ENCODE peak calls at places on chromosomes 3 and 15, in eight cellular contexts. One of them, this sample, is unnamed.
A peak's percentile ranks its signal among the peaks of the same experiment; 100 is the strongest.

GRCh38 chr3:187719628-187720336 is 17.4 kb upstream of the RTP2 start:
- DNase-seq in AG20443: no peak
- DNase-seq in thoracic aorta: no peak
- DNase-seq in NCI-H1092: peak; percentile 76
- DNase-seq in DMS153: no peak
- DNase-seq in smooth muscle cell of the brain vasculature: no peak
- DNase-seq in pancreas: no peak
- DNase-seq in stimulated activated CD8-positive, alpha-beta memory T cell treated with anti-CD3 and anti-CD28 coated beads, Interleukin-15, amount 100 ng/mL, for 4 hours: no peak
- DNase-seq in this sample: no peak

GRCh38 chr3:17672506-17672905 is 69.9 kb downstream of the TBC1D5 start:
- DNase-seq in pancreas: no peak
- DNase-seq in stimulated activated CD8-positive, alpha-beta memory T cell treated with anti-CD3 and anti-CD28 coated beads, Interleukin-15, amount 100 ng/mL, for 4 hours: no peak
- DNase-seq in smooth muscle cell of the brain vasculature: peak; percentile 4
- DNase-seq in AG20443: peak; percentile 37
- DNase-seq in thoracic aorta: no peak
- DNase-seq in DMS153: no peak
- DNase-seq in NCI-H1092: no peak
- DNase-seq in this sample: no peak

GRCh38 chr3:50372349-50372748 is 13.0 kb upstream of the TMEM115 start:
- DNase-seq in AG20443: no peak
- DNase-seq in DMS153: no peak
- DNase-seq in stimulated activated CD8-positive, alpha-beta memory T cell treated with anti-CD3 and anti-CD28 coated beads, Interleukin-15, amount 100 ng/mL, for 4 hours: no peak
- DNase-seq in thoracic aorta: no peak
- DNase-seq in NCI-H1092: no peak
- DNase-seq in pancreas: no peak
- DNase-seq in smooth muscle cell of the brain vasculature: no peak
- DNase-seq in this sample: no peak

GRCh38 chr3:88302003-88302393 is 152.2 kb downstream of the C3orf38 start:
- DNase-seq in thoracic aorta: no peak
- DNase-seq in stimulated activated CD8-positive, alpha-beta memory T cell treated with anti-CD3 and anti-CD28 coated beads, Interleukin-15, amount 100 ng/mL, for 4 hours: no peak
- DNase-seq in NCI-H1092: no peak
- DNase-seq in pancreas: no peak
- DNase-seq in DMS153: no peak
- DNase-seq in smooth muscle cell of the brain vasculature: no peak
- DNase-seq in AG20443: no peak
- DNase-seq in this sample: no peak

GRCh38 chr3:79767953-79768282 is at the start of gene ROBO1:
- DNase-seq in AG20443: no peak
- DNase-seq in DMS153: no peak
- DNase-seq in thoracic aorta: no peak
- DNase-seq in smooth muscle cell of the brain vasculature: no peak
- DNase-seq in pancreas: no peak
- DNase-seq in stimulated activated CD8-positive, alpha-beta memory T cell treated with anti-CD3 and anti-CD28 coated beads, Interleukin-15, amount 100 ng/mL, for 4 hours: no peak
- DNase-seq in NCI-H1092: no peak
- DNase-seq in this sample: no peak

GRCh38 chr15:99238849-99239248 is 10.5 kb downstream of the TTC23 start:
- DNase-seq in DMS153: no peak
- DNase-seq in AG20443: no peak
- DNase-seq in stimulated activated CD8-positive, alpha-beta memory T cell treated with anti-CD3 and anti-CD28 coated beads, Interleukin-15, amount 100 ng/mL, for 4 hours: no peak
- DNase-seq in pancreas: no peak
- DNase-seq in thoracic aorta: no peak
- DNase-seq in smooth muscle cell of the brain vasculature: no peak
- DNase-seq in NCI-H1092: no peak
- DNase-seq in this sample: no peak

GRCh38 chr15:70395164-70395563 is 297.4 kb upstream of the TLE3 start:
- DNase-seq in smooth muscle cell of the brain vasculature: no peak
- DNase-seq in thoracic aorta: no peak
- DNase-seq in AG20443: no peak
- DNase-seq in stimulated activated CD8-positive, alpha-beta memory T cell treated with anti-CD3 and anti-CD28 coated beads, Interleukin-15, amount 100 ng/mL, for 4 hours: no peak
- DNase-seq in pancreas: no peak
- DNase-seq in DMS153: no peak
- DNase-seq in NCI-H1092: no peak
- DNase-seq in this sample: no peak

GRCh38 chr3:28989646-28990089 is 291.2 kb upstream of the RBMS3 start:
- DNase-seq in AG20443: no peak
- DNase-seq in stimulated activated CD8-positive, alpha-beta memory T cell treated with anti-CD3 and anti-CD28 coated beads, Interleukin-15, amount 100 ng/mL, for 4 hours: no peak
- DNase-seq in DMS153: no peak
- DNase-seq in smooth muscle cell of the brain vasculature: no peak
- DNase-seq in pancreas: no peak
- DNase-seq in thoracic aorta: no peak
- DNase-seq in NCI-H1092: no peak
- DNase-seq in this sample: no peak

GRCh38 chr15:44009056-44009455 is 182.3 kb downstream of the WDR76 start:
- DNase-seq in NCI-H1092: no peak
- DNase-seq in AG20443: peak; percentile 55
- DNase-seq in DMS153: no peak
- DNase-seq in smooth muscle cell of the brain vasculature: no peak
- DNase-seq in pancreas: no peak
- DNase-seq in stimulated activated CD8-positive, alpha-beta memory T cell treated with anti-CD3 and anti-CD28 coated beads, Interleukin-15, amount 100 ng/mL, for 4 hours: no peak
- DNase-seq in thoracic aorta: no peak
- DNase-seq in this sample: no peak

GRCh38 chr3:123818324-123818920 is 65.7 kb downstream of the MYLK start:
- DNase-seq in thoracic aorta: no peak
- DNase-seq in smooth muscle cell of the brain vasculature: no peak
- DNase-seq in NCI-H1092: no peak
- DNase-seq in DMS153: no peak
- DNase-seq in stimulated activated CD8-positive, alpha-beta memory T cell treated with anti-CD3 and anti-CD28 coated beads, Interleukin-15, amount 100 ng/mL, for 4 hours: no peak
- DNase-seq in pancreas: no peak
- DNase-seq in AG20443: no peak
- DNase-seq in this sample: no peak

GRCh38 chr3:42117175-42118008 is 26.2 kb downstream of the TRAK1 start:
- DNase-seq in smooth muscle cell of the brain vasculature: peak; percentile 40
- DNase-seq in thoracic aorta: no peak
- DNase-seq in NCI-H1092: no peak
- DNase-seq in stimulated activated CD8-positive, alpha-beta memory T cell treated with anti-CD3 and anti-CD28 coated beads, Interleukin-15, amount 100 ng/mL, for 4 hours: no peak
- DNase-seq in pancreas: no peak
- DNase-seq in DMS153: no peak
- DNase-seq in AG20443: peak; percentile 61
- DNase-seq in this sample: no peak

GRCh38 chr3:188286087-188286513 is 132.1 kb downstream of the LPP start:
- DNase-seq in pancreas: peak; percentile 22
- DNase-seq in smooth muscle cell of the brain vasculature: peak; percentile 74
- DNase-seq in DMS153: no peak
- DNase-seq in AG20443: peak; percentile 91
- DNase-seq in NCI-H1092: no peak
- DNase-seq in thoracic aorta: no peak
- DNase-seq in stimulated activated CD8-positive, alpha-beta memory T cell treated with anti-CD3 and anti-CD28 coated beads, Interleukin-15, amount 100 ng/mL, for 4 hours: no peak
- DNase-seq in this sample: no peak

GRCh38 chr3:139552632-139553335 is 13.2 kb upstream of the RBP1 start:
- DNase-seq in pancreas: no peak
- DNase-seq in stimulated activated CD8-positive, alpha-beta memory T cell treated with anti-CD3 and anti-CD28 coated beads, Interleukin-15, amount 100 ng/mL, for 4 hours: no peak
- DNase-seq in AG20443: no peak
- DNase-seq in DMS153: no peak
- DNase-seq in NCI-H1092: no peak
- DNase-seq in smooth muscle cell of the brain vasculature: no peak
- DNase-seq in thoracic aorta: no peak
- DNase-seq in this sample: no peak

GRCh38 chr3:55591893-55592292 is 104.8 kb upstream of the WNT5A start:
- DNase-seq in thoracic aorta: no peak
- DNase-seq in DMS153: no peak
- DNase-seq in stimulated activated CD8-positive, alpha-beta memory T cell treated with anti-CD3 and anti-CD28 coated beads, Interleukin-15, amount 100 ng/mL, for 4 hours: no peak
- DNase-seq in smooth muscle cell of the brain vasculature: no peak
- DNase-seq in NCI-H1092: no peak
- DNase-seq in AG20443: no peak
- DNase-seq in pancreas: no peak
- DNase-seq in this sample: no peak

GRCh38 chr3:128360705-128361271 is 105.9 kb downstream of the DNAJB8 start:
- DNase-seq in DMS153: no peak
- DNase-seq in thoracic aorta: no peak
- DNase-seq in smooth muscle cell of the brain vasculature: no peak
- DNase-seq in stimulated activated CD8-positive, alpha-beta memory T cell treated with anti-CD3 and anti-CD28 coated beads, Interleukin-15, amount 100 ng/mL, for 4 hours: no peak
- DNase-seq in pancreas: no peak
- DNase-seq in AG20443: no peak
- DNase-seq in NCI-H1092: no peak
- DNase-seq in this sample: no peak

GRCh38 chr3:177451940-177452484 is 254.7 kb upstream of the TBL1XR1 start:
- DNase-seq in NCI-H1092: no peak
- DNase-seq in smooth muscle cell of the brain vasculature: no peak
- DNase-seq in DMS153: no peak
- DNase-seq in pancreas: no peak
- DNase-seq in stimulated activated CD8-positive, alpha-beta memory T cell treated with anti-CD3 and anti-CD28 coated beads, Interleukin-15, amount 100 ng/mL, for 4 hours: no peak
- DNase-seq in thoracic aorta: no peak
- DNase-seq in AG20443: peak; percentile 48
- DNase-seq in this sample: no peak

GRCh38 chr3:53231532-53232511 is 24.0 kb downstream of the TKT start:
- DNase-seq in stimulated activated CD8-positive, alpha-beta memory T cell treated with anti-CD3 and anti-CD28 coated beads, Interleukin-15, amount 100 ng/mL, for 4 hours: no peak
- DNase-seq in AG20443: peak; percentile 20
- DNase-seq in DMS153: no peak
- DNase-seq in NCI-H1092: no peak
- DNase-seq in pancreas: no peak
- DNase-seq in smooth muscle cell of the brain vasculature: no peak
- DNase-seq in thoracic aorta: no peak
- DNase-seq in this sample: no peak

GRCh38 chr3:158470944-158471638 is 99.9 kb upstream of the MLF1 start:
- DNase-seq in thoracic aorta: no peak
- DNase-seq in pancreas: no peak
- DNase-seq in smooth muscle cell of the brain vasculature: no peak
- DNase-seq in NCI-H1092: no peak
- DNase-seq in stimulated activated CD8-positive, alpha-beta memory T cell treated with anti-CD3 and anti-CD28 coated beads, Interleukin-15, amount 100 ng/mL, for 4 hours: no peak
- DNase-seq in DMS153: no peak
- DNase-seq in AG20443: peak; percentile 7
- DNase-seq in this sample: no peak

GRCh38 chr3:99895706-99896441 is 78.2 kb downstream of the CMSS1 start:
- DNase-seq in stimulated activated CD8-positive, alpha-beta memory T cell treated with anti-CD3 and anti-CD28 coated beads, Interleukin-15, amount 100 ng/mL, for 4 hours: no peak
- DNase-seq in NCI-H1092: no peak
- DNase-seq in pancreas: no peak
- DNase-seq in smooth muscle cell of the brain vasculature: no peak
- DNase-seq in AG20443: peak; percentile 52
- DNase-seq in thoracic aorta: no peak
- DNase-seq in DMS153: peak; percentile 54
- DNase-seq in this sample: peak; percentile 60

GRCh38 chr3:159322322-159322939 is 520.6 kb downstream of the MFSD1 start:
- DNase-seq in smooth muscle cell of the brain vasculature: peak; percentile 6
- DNase-seq in stimulated activated CD8-positive, alpha-beta memory T cell treated with anti-CD3 and anti-CD28 coated beads, Interleukin-15, amount 100 ng/mL, for 4 hours: no peak
- DNase-seq in DMS153: no peak
- DNase-seq in pancreas: no peak
- DNase-seq in AG20443: peak; percentile 71
- DNase-seq in NCI-H1092: no peak
- DNase-seq in thoracic aorta: no peak
- DNase-seq in this sample: peak; percentile 18

GRCh38 chr3:127172670-127173515 is 20.0 kb upstream of the PRR23E start:
- DNase-seq in pancreas: no peak
- DNase-seq in smooth muscle cell of the brain vasculature: no peak
- DNase-seq in AG20443: peak; percentile 94
- DNase-seq in thoracic aorta: no peak
- DNase-seq in stimulated activated CD8-positive, alpha-beta memory T cell treated with anti-CD3 and anti-CD28 coated beads, Interleukin-15, amount 100 ng/mL, for 4 hours: no peak
- DNase-seq in NCI-H1092: peak; percentile 95
- DNase-seq in DMS153: peak; percentile 91
- DNase-seq in this sample: peak; percentile 20

GRCh38 chr15:32919749-32920414 is 202.1 kb downstream of the GREM1 start:
- DNase-seq in NCI-H1092: no peak
- DNase-seq in thoracic aorta: no peak
- DNase-seq in stimulated activated CD8-positive, alpha-beta memory T cell treated with anti-CD3 and anti-CD28 coated beads, Interleukin-15, amount 100 ng/mL, for 4 hours: no peak
- DNase-seq in pancreas: no peak
- DNase-seq in DMS153: no peak
- DNase-seq in smooth muscle cell of the brain vasculature: no peak
- DNase-seq in AG20443: peak; percentile 79
- DNase-seq in this sample: no peak

GRCh38 chr15:45129651-45130129 is at the start of the genes DUOX1 and DUOXA1:
- DNase-seq in NCI-H1092: no peak
- DNase-seq in AG20443: peak; percentile 75
- DNase-seq in pancreas: no peak
- DNase-seq in stimulated activated CD8-positive, alpha-beta memory T cell treated with anti-CD3 and anti-CD28 coated beads, Interleukin-15, amount 100 ng/mL, for 4 hours: no peak
- DNase-seq in smooth muscle cell of the brain vasculature: no peak
- DNase-seq in DMS153: no peak
- DNase-seq in thoracic aorta: no peak
- DNase-seq in this sample: no peak

GRCh38 chr15:85479071-85479647 is 98.8 kb downstream of the AKAP13 start:
- DNase-seq in pancreas: no peak
- DNase-seq in DMS153: no peak
- DNase-seq in NCI-H1092: no peak
- DNase-seq in thoracic aorta: no peak
- DNase-seq in AG20443: peak; percentile 70
- DNase-seq in stimulated activated CD8-positive, alpha-beta memory T cell treated with anti-CD3 and anti-CD28 coated beads, Interleukin-15, amount 100 ng/mL, for 4 hours: no peak
- DNase-seq in smooth muscle cell of the brain vasculature: no peak
- DNase-seq in this sample: peak; percentile 76

GRCh38 chr15:36208868-36209582 is 370.4 kb upstream of the CDIN1 start:
- DNase-seq in pancreas: no peak
- DNase-seq in DMS153: no peak
- DNase-seq in stimulated activated CD8-positive, alpha-beta memory T cell treated with anti-CD3 and anti-CD28 coated beads, Interleukin-15, amount 100 ng/mL, for 4 hours: no peak
- DNase-seq in NCI-H1092: no peak
- DNase-seq in thoracic aorta: no peak
- DNase-seq in AG20443: no peak
- DNase-seq in smooth muscle cell of the brain vasculature: no peak
- DNase-seq in this sample: no peak

GRCh38 chr3:40129981-40130380 is 179.5 kb upstream of the EIF1B start:
- DNase-seq in NCI-H1092: no peak
- DNase-seq in AG20443: no peak
- DNase-seq in DMS153: no peak
- DNase-seq in stimulated activated CD8-positive, alpha-beta memory T cell treated with anti-CD3 and anti-CD28 coated beads, Interleukin-15, amount 100 ng/mL, for 4 hours: no peak
- DNase-seq in smooth muscle cell of the brain vasculature: no peak
- DNase-seq in pancreas: no peak
- DNase-seq in thoracic aorta: no peak
- DNase-seq in this sample: no peak

GRCh38 chr15:34621675-34622074 is 38.2 kb upstream of the GOLGA8B start:
- DNase-seq in NCI-H1092: peak; percentile 0
- DNase-seq in DMS153: no peak
- DNase-seq in AG20443: peak; percentile 23
- DNase-seq in stimulated activated CD8-positive, alpha-beta memory T cell treated with anti-CD3 and anti-CD28 coated beads, Interleukin-15, amount 100 ng/mL, for 4 hours: no peak
- DNase-seq in smooth muscle cell of the brain vasculature: no peak
- DNase-seq in pancreas: no peak
- DNase-seq in thoracic aorta: no peak
- DNase-seq in this sample: peak; percentile 5

GRCh38 chr3:9966841-9967240 is 14.6 kb upstream of the PRRT3 start:
- DNase-seq in thoracic aorta: no peak
- DNase-seq in pancreas: no peak
- DNase-seq in AG20443: no peak
- DNase-seq in NCI-H1092: no peak
- DNase-seq in stimulated activated CD8-positive, alpha-beta memory T cell treated with anti-CD3 and anti-CD28 coated beads, Interleukin-15, amount 100 ng/mL, for 4 hours: no peak
- DNase-seq in smooth muscle cell of the brain vasculature: no peak
- DNase-seq in DMS153: no peak
- DNase-seq in this sample: no peak

GRCh38 chr3:191440532-191440931 is 20.4 kb upstream of the PYDC2 start:
- DNase-seq in NCI-H1092: no peak
- DNase-seq in stimulated activated CD8-positive, alpha-beta memory T cell treated with anti-CD3 and anti-CD28 coated beads, Interleukin-15, amount 100 ng/mL, for 4 hours: no peak
- DNase-seq in smooth muscle cell of the brain vasculature: no peak
- DNase-seq in pancreas: no peak
- DNase-seq in thoracic aorta: no peak
- DNase-seq in AG20443: no peak
- DNase-seq in DMS153: no peak
- DNase-seq in this sample: no peak

GRCh38 chr3:184117649-184118048 is 17.5 kb upstream of the EIF2B5 start:
- DNase-seq in thoracic aorta: no peak
- DNase-seq in DMS153: no peak
- DNase-seq in pancreas: no peak
- DNase-seq in AG20443: no peak
- DNase-seq in NCI-H1092: no peak
- DNase-seq in smooth muscle cell of the brain vasculature: no peak
- DNase-seq in stimulated activated CD8-positive, alpha-beta memory T cell treated with anti-CD3 and anti-CD28 coated beads, Interleukin-15, amount 100 ng/mL, for 4 hours: no peak
- DNase-seq in this sample: peak; percentile 16

GRCh38 chr15:98777426-98777825 is 129.1 kb downstream of the IGF1R start:
- DNase-seq in smooth muscle cell of the brain vasculature: no peak
- DNase-seq in thoracic aorta: no peak
- DNase-seq in AG20443: no peak
- DNase-seq in pancreas: no peak
- DNase-seq in DMS153: no peak
- DNase-seq in stimulated activated CD8-positive, alpha-beta memory T cell treated with anti-CD3 and anti-CD28 coated beads, Interleukin-15, amount 100 ng/mL, for 4 hours: no peak
- DNase-seq in NCI-H1092: no peak
- DNase-seq in this sample: no peak

GRCh38 chr3:31562525-31562924 is 29.8 kb downstream of the STT3B start:
- DNase-seq in AG20443: no peak
- DNase-seq in smooth muscle cell of the brain vasculature: no peak
- DNase-seq in pancreas: no peak
- DNase-seq in stimulated activated CD8-positive, alpha-beta memory T cell treated with anti-CD3 and anti-CD28 coated beads, Interleukin-15, amount 100 ng/mL, for 4 hours: no peak
- DNase-seq in DMS153: no peak
- DNase-seq in NCI-H1092: no peak
- DNase-seq in thoracic aorta: no peak
- DNase-seq in this sample: no peak

GRCh38 chr3:58562498-58562897 is 14.7 kb downstream of the FAM107A start:
- DNase-seq in DMS153: no peak
- DNase-seq in smooth muscle cell of the brain vasculature: no peak
- DNase-seq in pancreas: peak; percentile 4
- DNase-seq in NCI-H1092: no peak
- DNase-seq in thoracic aorta: no peak
- DNase-seq in AG20443: no peak
- DNase-seq in stimulated activated CD8-positive, alpha-beta memory T cell treated with anti-CD3 and anti-CD28 coated beads, Interleukin-15, amount 100 ng/mL, for 4 hours: no peak
- DNase-seq in this sample: no peak

GRCh38 chr3:179768080-179768479 is 115.2 kb downstream of the USP13 start:
- DNase-seq in NCI-H1092: peak; percentile 25
- DNase-seq in pancreas: no peak
- DNase-seq in thoracic aorta: no peak
- DNase-seq in DMS153: no peak
- DNase-seq in smooth muscle cell of the brain vasculature: peak; percentile 46
- DNase-seq in AG20443: peak; percentile 80
- DNase-seq in stimulated activated CD8-positive, alpha-beta memory T cell treated with anti-CD3 and anti-CD28 coated beads, Interleukin-15, amount 100 ng/mL, for 4 hours: no peak
- DNase-seq in this sample: peak; percentile 32

This sample was measured in COR-L47.